ENCODE peak calls at places on chromosomes 1 and 21, in eight cellular contexts. One of them, this sample, is unnamed.

GRCh38 chr1:234836786-234837185 is 226.8 kb upstream of the IRF2BP2 start:
- DNase-seq in esophagus squamous epithelium: no peak
- DNase-seq in sigmoid colon: no peak
- DNase-seq in heart right ventricle: no peak
- DNase-seq in left ventricle myocardium inferior: no peak
- DNase-seq in HFF-Myc: no peak
- DNase-seq in BJ: no peak
- DNase-seq in cardiac fibroblast: no peak
- DNase-seq in this sample: no peak

GRCh38 chr1:30197616-30197934 is 525.8 kb downstream of the MATN1 start:
- DNase-seq in BJ: no peak
- DNase-seq in cardiac fibroblast: peak
- DNase-seq in heart right ventricle: no peak
- DNase-seq in left ventricle myocardium inferior: no peak
- DNase-seq in esophagus squamous epithelium: no peak
- DNase-seq in HFF-Myc: no peak
- DNase-seq in sigmoid colon: no peak
- DNase-seq in this sample: no peak

GRCh38 chr21:39581414-39581813 is 31.3 kb upstream of the B3GALT5 start:
- DNase-seq in sigmoid colon: no peak
- DNase-seq in left ventricle myocardium inferior: no peak
- DNase-seq in heart right ventricle: no peak
- DNase-seq in BJ: no peak
- DNase-seq in cardiac fibroblast: no peak
- DNase-seq in HFF-Myc: no peak
- DNase-seq in esophagus squamous epithelium: no peak
- DNase-seq in this sample: no peak

GRCh38 chr1:54937469-54937868 is 43.0 kb upstream of the TMEM61 start:
- DNase-seq in HFF-Myc: no peak
- DNase-seq in cardiac fibroblast: no peak
- DNase-seq in left ventricle myocardium inferior: no peak
- DNase-seq in BJ: no peak
- DNase-seq in esophagus squamous epithelium: no peak
- DNase-seq in sigmoid colon: no peak
- DNase-seq in heart right ventricle: no peak
- DNase-seq in this sample: no peak

GRCh38 chr1:9455487-9456237 is 83.6 kb upstream of the SLC25A33 start:
- DNase-seq in esophagus squamous epithelium: no peak
- DNase-seq in heart right ventricle: peak
- DNase-seq in HFF-Myc: no peak
- DNase-seq in BJ: no peak
- DNase-seq in sigmoid colon: peak
- DNase-seq in left ventricle myocardium inferior: peak
- DNase-seq in cardiac fibroblast: peak
- DNase-seq in this sample: peak

GRCh38 chr1:56927986-56928385 is 37.8 kb downstream of the C8B start:
- DNase-seq in HFF-Myc: no peak
- DNase-seq in esophagus squamous epithelium: no peak
- DNase-seq in cardiac fibroblast: no peak
- DNase-seq in sigmoid colon: no peak
- DNase-seq in BJ: no peak
- DNase-seq in heart right ventricle: no peak
- DNase-seq in left ventricle myocardium inferior: no peak
- DNase-seq in this sample: no peak

GRCh38 chr1:54335396-54336056 is 70.7 kb downstream of the SSBP3 start:
- DNase-seq in esophagus squamous epithelium: no peak
- DNase-seq in BJ: peak
- DNase-seq in heart right ventricle: peak
- DNase-seq in cardiac fibroblast: peak
- DNase-seq in HFF-Myc: peak
- DNase-seq in left ventricle myocardium inferior: peak
- DNase-seq in sigmoid colon: peak
- DNase-seq in this sample: peak

GRCh38 chr1:172239894-172240293 is 180.6 kb upstream of the C1orf105 start:
- DNase-seq in left ventricle myocardium inferior: no peak
- DNase-seq in cardiac fibroblast: no peak
- DNase-seq in esophagus squamous epithelium: no peak
- DNase-seq in HFF-Myc: no peak
- DNase-seq in sigmoid colon: no peak
- DNase-seq in BJ: no peak
- DNase-seq in heart right ventricle: no peak
- DNase-seq in this sample: no peak

GRCh38 chr1:27084107-27084506 is 70.8 kb downstream of the SLC9A1 start:
- DNase-seq in BJ: no peak
- DNase-seq in esophagus squamous epithelium: no peak
- DNase-seq in left ventricle myocardium inferior: no peak
- DNase-seq in cardiac fibroblast: no peak
- DNase-seq in heart right ventricle: no peak
- DNase-seq in HFF-Myc: no peak
- DNase-seq in sigmoid colon: no peak
- DNase-seq in this sample: no peak

GRCh38 chr21:15311510-15311909 is 246.7 kb upstream of the NRIP1 start:
- DNase-seq in left ventricle myocardium inferior: no peak
- DNase-seq in heart right ventricle: no peak
- DNase-seq in BJ: no peak
- DNase-seq in HFF-Myc: no peak
- DNase-seq in cardiac fibroblast: no peak
- DNase-seq in sigmoid colon: no peak
- DNase-seq in esophagus squamous epithelium: no peak
- DNase-seq in this sample: no peak

GRCh38 chr1:156859523-156860112 is 701 bp upstream of the INSRR start:
- DNase-seq in HFF-Myc: no peak
- DNase-seq in left ventricle myocardium inferior: no peak
- DNase-seq in cardiac fibroblast: peak
- DNase-seq in heart right ventricle: peak
- DNase-seq in esophagus squamous epithelium: no peak
- DNase-seq in sigmoid colon: no peak
- DNase-seq in BJ: no peak
- DNase-seq in this sample: peak

GRCh38 chr1:208431721-208432120 is 187.5 kb upstream of the PLXNA2 start:
- DNase-seq in BJ: peak
- DNase-seq in cardiac fibroblast: no peak
- DNase-seq in esophagus squamous epithelium: no peak
- DNase-seq in left ventricle myocardium inferior: no peak
- DNase-seq in HFF-Myc: peak
- DNase-seq in sigmoid colon: no peak
- DNase-seq in heart right ventricle: no peak
- DNase-seq in this sample: no peak

GRCh38 chr1:16420719-16421118 is 16.5 kb downstream of the SPATA21 start:
- DNase-seq in left ventricle myocardium inferior: no peak
- DNase-seq in cardiac fibroblast: no peak
- DNase-seq in BJ: no peak
- DNase-seq in sigmoid colon: no peak
- DNase-seq in HFF-Myc: no peak
- DNase-seq in heart right ventricle: no peak
- DNase-seq in esophagus squamous epithelium: peak
- DNase-seq in this sample: no peak

DNA sequence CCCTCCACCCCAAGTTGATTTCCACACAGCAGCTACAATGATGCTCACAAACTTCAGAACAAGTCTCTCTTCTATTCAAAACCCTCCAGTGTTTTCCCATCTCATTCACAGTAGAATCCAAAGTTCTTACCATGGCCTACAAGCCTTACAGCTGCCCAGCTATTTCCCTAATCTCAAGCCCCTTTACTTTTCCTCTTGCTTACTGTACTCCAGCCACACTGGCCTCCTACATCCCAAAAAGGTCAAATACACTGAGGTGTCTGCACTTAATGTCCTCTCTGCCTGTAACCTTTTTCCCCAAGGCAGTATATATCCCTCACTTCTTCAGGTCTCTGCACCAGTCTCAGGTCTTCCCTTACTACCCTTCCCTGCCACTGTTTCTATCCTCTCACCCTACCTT is 2.6 kb downstream of the RAP1A start:
- DNase-seq in cardiac fibroblast: no peak
- DNase-seq in heart right ventricle: no peak
- DNase-seq in left ventricle myocardium inferior: no peak
- DNase-seq in HFF-Myc: no peak
- DNase-seq in sigmoid colon: no peak
- DNase-seq in BJ: no peak
- DNase-seq in esophagus squamous epithelium: no peak
- DNase-seq in this sample: no peak
- H3K4me3 ChIP-seq in cardiac fibroblast: no peak
- H3K4me3 ChIP-seq in heart right ventricle: no peak
- H3K4me3 ChIP-seq in left ventricle myocardium inferior: no peak
- H3K4me3 ChIP-seq in HFF-Myc: no peak
- H3K4me3 ChIP-seq in sigmoid colon: peak
- H3K4me3 ChIP-seq in BJ: no peak
- H3K4me3 ChIP-seq in esophagus squamous epithelium: peak
- H3K4me3 ChIP-seq in this sample: no peak

GRCh38 chr1:15324867-15325335 is 77.9 kb downstream of the FHAD1 start:
- DNase-seq in HFF-Myc: no peak
- DNase-seq in left ventricle myocardium inferior: no peak
- DNase-seq in cardiac fibroblast: no peak
- DNase-seq in heart right ventricle: no peak
- DNase-seq in esophagus squamous epithelium: no peak
- DNase-seq in sigmoid colon: no peak
- DNase-seq in BJ: no peak
- DNase-seq in this sample: no peak

GRCh38 chr1:15323989-15324866 is 77.2 kb downstream of the FHAD1 start:
- DNase-seq in esophagus squamous epithelium: no peak
- DNase-seq in heart right ventricle: no peak
- DNase-seq in cardiac fibroblast: no peak
- DNase-seq in sigmoid colon: no peak
- DNase-seq in BJ: no peak
- DNase-seq in left ventricle myocardium inferior: no peak
- DNase-seq in HFF-Myc: no peak
- DNase-seq in this sample: no peak

GRCh38 chr1:15322648-15323350 is 75.8 kb downstream of the FHAD1 start:
- DNase-seq in BJ: no peak
- DNase-seq in sigmoid colon: no peak
- DNase-seq in cardiac fibroblast: no peak
- DNase-seq in HFF-Myc: no peak
- DNase-seq in heart right ventricle: peak
- DNase-seq in esophagus squamous epithelium: no peak
- DNase-seq in left ventricle myocardium inferior: peak
- DNase-seq in this sample: no peak

GRCh38 chr1:15321601-15322000 is 74.6 kb downstream of the FHAD1 start:
- DNase-seq in BJ: no peak
- DNase-seq in HFF-Myc: no peak
- DNase-seq in esophagus squamous epithelium: no peak
- DNase-seq in left ventricle myocardium inferior: no peak
- DNase-seq in sigmoid colon: no peak
- DNase-seq in cardiac fibroblast: no peak
- DNase-seq in heart right ventricle: no peak
- DNase-seq in this sample: no peak

DNA sequence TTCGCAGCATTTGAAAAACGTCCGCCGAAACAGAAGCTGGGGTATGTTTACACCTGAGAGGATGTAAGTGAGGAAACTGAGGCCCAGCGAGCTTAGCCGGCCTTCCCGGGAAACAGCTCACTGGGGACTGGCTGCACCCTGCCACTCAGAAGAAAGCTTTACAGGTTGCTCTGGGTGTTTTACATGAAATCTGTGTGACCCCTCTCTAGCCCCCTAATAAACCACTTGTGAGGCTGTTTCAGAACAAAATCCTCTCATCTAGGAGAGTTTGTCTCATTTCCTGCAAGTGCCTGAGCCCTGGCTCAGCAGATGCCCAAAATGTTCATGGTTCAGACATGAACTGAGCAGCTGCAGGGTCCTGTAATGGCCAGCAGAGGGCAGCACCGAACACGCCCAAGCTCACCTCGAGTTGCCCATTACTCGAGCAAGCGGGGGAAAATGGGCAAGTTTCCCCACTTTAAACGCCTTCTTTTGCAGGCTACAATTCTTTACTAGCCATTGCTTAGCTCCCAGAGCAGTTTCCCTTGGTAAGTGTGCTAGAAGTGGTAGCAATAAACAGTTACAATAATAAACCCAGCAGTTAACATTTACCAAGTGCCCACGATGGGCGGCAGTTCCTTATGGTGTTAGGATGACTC is 76.4 kb downstream of the FHAD1 start:
- DNase-seq in heart right ventricle: peak
- DNase-seq in esophagus squamous epithelium: no peak
- DNase-seq in left ventricle myocardium inferior: peak
- DNase-seq in sigmoid colon: peak
- DNase-seq in HFF-Myc: peak
- DNase-seq in BJ: no peak
- DNase-seq in cardiac fibroblast: peak
- DNase-seq in this sample: peak
- TF ChIP-seq CTCF in heart right ventricle: peak
- TF ChIP-seq CTCF in esophagus squamous epithelium: peak
- TF ChIP-seq CTCF in left ventricle myocardium inferior: peak
- TF ChIP-seq CTCF in sigmoid colon: peak
- TF ChIP-seq CTCF in HFF-Myc: peak
- TF ChIP-seq CTCF in BJ: peak
- TF ChIP-seq CTCF in cardiac fibroblast: peak
- TF ChIP-seq CTCF in this sample: peak

DNA sequence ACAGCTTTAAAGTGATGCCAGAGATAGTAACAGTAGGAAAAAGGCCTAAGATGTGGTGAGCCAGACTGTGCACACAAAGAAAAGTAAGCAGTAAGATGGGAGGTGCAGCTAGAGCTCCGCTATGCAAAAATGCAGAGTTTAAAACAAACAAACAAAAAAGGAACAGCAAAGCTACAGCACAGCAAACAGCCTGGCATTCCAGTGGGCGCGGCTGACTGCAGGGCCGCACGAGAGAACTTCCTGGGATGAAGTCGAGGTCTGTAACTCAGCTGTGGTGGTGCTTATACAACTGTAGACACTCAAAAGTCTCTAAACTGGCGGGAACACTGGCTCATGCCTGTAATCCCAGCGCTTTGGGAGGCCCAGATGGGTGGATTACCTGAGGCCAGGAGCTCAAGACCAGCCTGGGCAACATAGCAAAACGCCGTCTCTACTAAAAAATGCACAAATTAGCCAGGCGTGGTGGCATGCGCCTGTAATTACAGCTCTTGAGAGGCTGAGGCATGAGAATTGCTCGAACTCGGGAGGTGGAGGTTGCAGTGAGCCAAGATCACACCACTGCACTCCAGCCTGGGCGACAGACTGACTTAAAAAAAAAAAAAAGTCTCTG is 30.1 kb downstream of the PRDM15 start:
- DNase-seq in left ventricle myocardium inferior: no peak
- DNase-seq in esophagus squamous epithelium: no peak
- DNase-seq in cardiac fibroblast: no peak
- DNase-seq in sigmoid colon: no peak
- DNase-seq in heart right ventricle: no peak
- DNase-seq in BJ: no peak
- DNase-seq in HFF-Myc: no peak
- DNase-seq in this sample: no peak
- H3K4me3 ChIP-seq in left ventricle myocardium inferior: no peak
- H3K4me3 ChIP-seq in esophagus squamous epithelium: no peak
- H3K4me3 ChIP-seq in cardiac fibroblast: no peak
- H3K4me3 ChIP-seq in sigmoid colon: no peak
- H3K4me3 ChIP-seq in heart right ventricle: no peak
- H3K4me3 ChIP-seq in BJ: no peak
- H3K4me3 ChIP-seq in HFF-Myc: no peak
- H3K4me3 ChIP-seq in this sample: no peak

DNA sequence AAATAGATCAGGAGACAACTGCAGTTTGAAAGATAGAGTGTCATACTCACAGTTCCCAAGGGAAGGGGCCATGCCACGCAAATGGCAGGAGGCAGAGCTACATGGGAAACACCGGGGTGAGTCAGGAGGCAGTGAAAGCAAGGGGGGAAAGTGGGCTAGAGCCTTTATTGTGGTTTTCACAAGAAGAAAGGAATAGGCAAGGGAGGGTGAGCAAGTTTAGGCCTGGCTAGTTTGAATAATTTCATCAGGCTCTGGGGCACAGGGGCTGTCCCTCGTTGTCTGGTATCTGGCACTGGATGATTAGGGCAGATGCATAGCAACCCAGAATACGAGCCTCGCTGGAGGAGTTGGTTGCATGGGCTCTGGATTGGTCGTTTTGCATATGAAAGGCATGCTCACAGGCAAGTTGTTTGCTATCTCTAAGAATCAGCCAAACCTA is 17.0 kb upstream of the ITLN2 start:
- DNase-seq in sigmoid colon: no peak
- DNase-seq in esophagus squamous epithelium: no peak
- DNase-seq in cardiac fibroblast: no peak
- DNase-seq in left ventricle myocardium inferior: no peak
- DNase-seq in heart right ventricle: no peak
- DNase-seq in BJ: no peak
- DNase-seq in HFF-Myc: no peak
- DNase-seq in this sample: no peak
- TF ChIP-seq CTCF in sigmoid colon: no peak
- TF ChIP-seq CTCF in esophagus squamous epithelium: no peak
- TF ChIP-seq CTCF in cardiac fibroblast: no peak
- TF ChIP-seq CTCF in left ventricle myocardium inferior: no peak
- TF ChIP-seq CTCF in heart right ventricle: no peak
- TF ChIP-seq CTCF in BJ: no peak
- TF ChIP-seq CTCF in HFF-Myc: no peak
- TF ChIP-seq CTCF in this sample: no peak